ENCODE peak calls at places on chromosome 6, in ten cellular contexts. O is PC-3; H is GM23248; U is CD8-positive, alpha-beta T cell; Q is naive thymus-derived CD4-positive, alpha-beta T cell; S is neuronal stem cell; N is colonic mucosa; F is tibial nerve; X is GM12878; I is cardiac muscle cell. E is an unnamed sample.

GRCh38 chr6:32796848-32797776 is 19.7 kb downstream of the HLA-DOB start:
- DNase-seq in O (peak), H (peak), U (peak), Q (peak), S (peak), N (peak), F (peak), X (no peak), I (peak), E (no peak)

GRCh38 chr6:8182857-8183256 is 80.5 kb upstream of the EEF1E1 start:
- DNase-seq in O (no peak), H (peak), U (no peak), Q (no peak), S (no peak), N (no peak), F (no peak), X (no peak), I (peak), E (no peak)

GRCh38 chr6:111949546-111949945 is 76.3 kb upstream of the FYN start:
- DNase-seq in O (no peak), H (no peak), U (no peak), Q (no peak), S (no peak), N (no peak), F (no peak), X (no peak), I (no peak), E (no peak)

GRCh38 chr6:39061182-39061581 is 12.6 kb downstream of the GLP1R start:
- DNase-seq in O (no peak), H (no peak), U (no peak), Q (no peak), S (no peak), N (no peak), F (no peak), X (no peak), I (no peak), E (no peak)

GRCh38 chr6:15989397-15989796 is 139.5 kb upstream of the MYLIP start:
- DNase-seq in O (no peak), H (no peak), U (no peak), Q (no peak), S (no peak), N (no peak), F (no peak), X (peak), I (no peak), E (no peak)

GRCh38 chr6:154408906-154409500 is 52.4 kb upstream of the IPCEF1 start:
- DNase-seq in O (peak), H (peak), U (no peak), Q (no peak), S (no peak), N (no peak), F (no peak), X (no peak), I (peak), E (no peak)

GRCh38 chr6:23547851-23548250 is 578.2 kb upstream of the NRSN1 start:
- DNase-seq in O (peak), H (no peak), U (no peak), Q (no peak), S (no peak), N (no peak), F (no peak), X (no peak), I (no peak), E (no peak)

GRCh38 chr6:67933278-67933677 is 701.8 kb upstream of the ADGRB3 start:
- DNase-seq in O (peak), H (no peak), U (no peak), Q (no peak), S (no peak), N (no peak), F (no peak), X (no peak), I (no peak), E (no peak)

GRCh38 chr6:109172096-109172495 is 76.8 kb downstream of the CEP57L1 start:
- DNase-seq in O (no peak), H (no peak), U (no peak), Q (no peak), S (no peak), N (no peak), F (no peak), X (no peak), I (no peak), E (no peak)

DNA sequence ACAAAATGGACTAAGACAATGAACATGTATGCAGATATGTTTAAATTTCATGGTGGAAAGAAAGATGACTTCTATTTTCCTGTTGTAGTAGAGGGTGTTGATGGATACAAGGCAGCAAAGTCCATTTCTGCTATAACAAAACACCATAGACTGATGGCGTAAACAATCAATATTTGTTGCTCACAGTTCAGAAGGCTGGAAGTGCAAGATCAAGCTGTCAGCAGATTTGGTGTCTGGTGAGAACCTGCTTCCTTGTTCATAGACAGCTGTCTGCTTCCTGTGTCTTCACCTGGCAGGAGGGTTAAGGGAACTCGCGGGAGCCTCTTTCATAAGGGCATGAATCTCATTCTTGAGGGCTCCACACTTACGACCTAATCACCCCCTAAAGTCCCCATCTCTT is 83.0 kb upstream of the ELOVL5 start:
- DNase-seq in O (no peak), H (no peak), U (no peak), Q (no peak), S (no peak), N (no peak), F (no peak), X (no peak), I (no peak), E (peak)
- H3K27ac ChIP-seq in O (no peak), H (no peak), U (no peak), Q (no peak), S (no peak), N (no peak), F (no peak), X (no peak), I (no peak), E (no peak)

GRCh38 chr6:13485923-13486557 is 1.4 kb downstream of the GFOD1 start:
- DNase-seq in O (peak), H (peak), U (no peak), Q (no peak), S (peak), N (peak), F (no peak), X (no peak), I (peak), E (peak)
- H3K27ac ChIP-seq in O (no peak), H (no peak), U (peak), Q (no peak), S (no peak), N (peak), F (peak), X (peak), I (no peak), E (peak)

GRCh38 chr6:13474360-13474759 is 13.0 kb downstream of the GFOD1 start:
- DNase-seq in O (peak), H (peak), U (no peak), Q (no peak), S (no peak), N (no peak), F (no peak), X (no peak), I (no peak), E (no peak)

GRCh38 chr6:13479206-13479797 is 8.1 kb downstream of the GFOD1 start:
- DNase-seq in O (no peak), H (no peak), U (no peak), Q (no peak), S (no peak), N (no peak), F (no peak), X (no peak), I (no peak), E (no peak)

GRCh38 chr6:13479971-13480434 is 7.4 kb downstream of the GFOD1 start:
- DNase-seq in O (no peak), H (no peak), U (no peak), Q (no peak), S (no peak), N (no peak), F (no peak), X (no peak), I (no peak), E (peak)

GRCh38 chr6:13480631-13481501 is 6.5 kb downstream of the GFOD1 start:
- DNase-seq in O (peak), H (peak), U (no peak), Q (no peak), S (no peak), N (no peak), F (no peak), X (no peak), I (no peak), E (no peak)

GRCh38 chr6:13478525-13478962 is 8.9 kb downstream of the GFOD1 start:
- DNase-seq in O (no peak), H (no peak), U (no peak), Q (no peak), S (no peak), N (no peak), F (no peak), X (no peak), I (no peak), E (no peak)
- H3K27ac ChIP-seq in O (no peak), H (no peak), U (no peak), Q (no peak), S (no peak), N (no peak), F (no peak), X (peak), I (no peak), E (no peak)

GRCh38 chr6:89972024-89972381 is 77.7 kb downstream of the GJA10 start:
- DNase-seq in O (no peak), H (no peak), U (no peak), Q (no peak), S (no peak), N (no peak), F (no peak), X (no peak), I (no peak), E (no peak)

GRCh38 chr6:89974776-89975175 is 80.5 kb downstream of the GJA10 start:
- DNase-seq in O (no peak), H (no peak), U (no peak), Q (no peak), S (no peak), N (no peak), F (no peak), X (no peak), I (no peak), E (no peak)

GRCh38 chr6:89970072-89970471 is 75.8 kb downstream of the GJA10 start:
- DNase-seq in O (peak), H (no peak), U (no peak), Q (no peak), S (no peak), N (no peak), F (no peak), X (no peak), I (no peak), E (no peak)

GRCh38 chr6:89966913-89967312 is 72.6 kb downstream of the GJA10 start:
- DNase-seq in O (no peak), H (no peak), U (no peak), Q (no peak), S (no peak), N (no peak), F (no peak), X (no peak), I (no peak), E (no peak)

DNA sequence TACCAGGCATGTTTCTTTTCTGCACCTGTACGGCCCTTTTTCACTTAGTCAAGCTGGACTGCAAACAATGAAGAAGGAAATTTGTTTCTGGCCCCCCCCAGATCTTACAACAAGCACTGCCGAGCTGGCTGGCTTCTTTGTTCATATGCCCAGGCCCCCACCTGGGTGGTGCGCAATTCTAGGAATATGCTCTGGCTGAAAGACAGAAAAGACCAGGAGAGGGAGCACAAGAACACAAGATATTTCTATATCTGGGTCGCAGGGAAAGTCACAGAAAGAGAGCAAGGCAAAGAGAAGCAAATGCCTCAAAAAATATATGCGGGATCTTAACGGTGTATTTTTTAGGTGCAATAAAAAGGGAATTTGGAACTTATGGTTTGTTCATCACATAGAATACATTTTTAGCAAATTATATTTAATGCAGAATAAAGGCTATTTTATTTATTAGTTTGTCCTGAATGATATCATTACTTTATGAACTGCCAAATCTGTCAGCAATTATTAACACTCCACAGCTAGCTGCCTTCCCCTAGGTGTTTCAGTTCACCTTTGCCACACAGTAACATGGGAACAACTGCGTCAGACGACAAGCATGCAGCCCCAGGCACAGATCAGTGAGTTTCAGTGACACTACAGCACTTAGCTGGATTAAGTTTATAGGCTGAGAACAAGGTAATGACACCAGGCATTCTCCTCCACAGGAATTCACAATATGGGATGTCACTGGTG is 76.5 kb downstream of the GJA10 start:
- DNase-seq in O (peak), H (peak), U (no peak), Q (peak), S (peak), N (no peak), F (no peak), X (no peak), I (peak), E (peak)
- H3K27ac ChIP-seq in O (peak), H (no peak), U (no peak), Q (no peak), S (no peak), N (no peak), F (no peak), X (no peak), I (no peak), E (no peak)

DNA sequence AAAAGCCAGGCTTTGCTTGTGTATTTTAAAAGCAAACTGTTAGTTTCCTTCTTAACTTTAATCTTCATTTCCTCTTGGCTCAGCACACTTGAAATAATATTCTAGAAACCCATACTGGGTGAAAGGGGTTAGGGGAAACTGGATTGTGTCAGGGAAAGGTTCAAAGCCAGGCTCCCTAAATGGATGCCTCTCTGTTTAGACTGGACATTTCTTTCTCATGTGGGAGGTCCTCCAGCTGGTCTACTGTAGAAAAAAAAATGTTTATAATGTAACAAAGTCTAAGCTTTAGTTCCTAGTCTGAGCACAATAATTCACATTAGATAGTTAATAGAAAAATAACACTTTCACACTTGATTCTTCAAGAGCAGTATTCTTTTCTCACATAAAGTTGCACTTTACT is 89.0 kb upstream of the AKIRIN2 start:
- DNase-seq in O (no peak), H (no peak), U (no peak), Q (no peak), S (no peak), N (no peak), F (no peak), X (no peak), I (no peak), E (no peak)
- H3K27ac ChIP-seq in O (no peak), H (no peak), U (no peak), Q (no peak), S (no peak), N (no peak), F (no peak), X (no peak), I (no peak), E (no peak)

DNA sequence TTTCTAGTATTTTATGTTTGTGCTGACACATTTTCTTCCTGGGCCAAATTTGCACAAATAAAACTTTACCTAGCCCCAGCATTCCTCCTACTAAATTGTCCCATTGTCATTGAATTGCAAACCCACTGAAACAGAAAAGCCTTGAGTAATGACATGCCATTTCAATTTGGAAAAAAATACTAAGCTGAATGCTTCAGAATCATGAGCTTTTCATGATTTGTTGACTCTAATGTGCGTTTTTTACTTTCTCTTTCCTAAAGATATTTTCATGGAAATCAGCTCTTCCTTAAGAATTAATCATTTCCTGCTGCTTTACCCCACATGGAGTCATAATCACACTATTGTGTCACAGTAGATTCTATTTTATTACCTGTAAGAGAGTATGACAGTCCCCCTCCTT is 47.4 kb downstream of the TRDN start:
- DNase-seq in O (no peak), H (no peak), U (no peak), Q (no peak), S (no peak), N (no peak), F (no peak), X (no peak), I (no peak), E (no peak)
- H3K27ac ChIP-seq in O (no peak), H (no peak), U (no peak), Q (no peak), S (no peak), N (no peak), F (no peak), X (no peak), I (no peak), E (no peak)

GRCh38 chr6:166417285-166417691 is 34.5 kb upstream of the MPC1 start:
- DNase-seq in O (no peak), H (no peak), U (peak), Q (peak), S (no peak), N (no peak), F (no peak), X (no peak), I (no peak), E (no peak)

GRCh38 chr6:166419717-166420116 is 37.0 kb upstream of the MPC1 start:
- DNase-seq in O (no peak), H (no peak), U (no peak), Q (no peak), S (no peak), N (no peak), F (no peak), X (no peak), I (no peak), E (no peak)

GRCh38 chr6:166420351-166420750 is 37.6 kb upstream of the MPC1 start:
- DNase-seq in O (peak), H (peak), U (no peak), Q (no peak), S (no peak), N (no peak), F (no peak), X (no peak), I (peak), E (peak)

GRCh38 chr6:166418691-166419143 is 36.0 kb upstream of the MPC1 start:
- DNase-seq in O (no peak), H (no peak), U (no peak), Q (no peak), S (no peak), N (no peak), F (no peak), X (no peak), I (no peak), E (no peak)

GRCh38 chr6:166419268-166419667 is 36.5 kb upstream of the MPC1 start:
- DNase-seq in O (peak), H (no peak), U (peak), Q (no peak), S (no peak), N (no peak), F (no peak), X (peak), I (no peak), E (peak)
- H3K27ac ChIP-seq in O (no peak), H (no peak), U (peak), Q (peak), S (no peak), N (no peak), F (no peak), X (no peak), I (no peak), E (no peak)

E was measured in HL-60.